ENCODE peak calls at places on chromosomes 5 and 9, in six cellular contexts. I is amygdala; A is activated naive CD4-positive, alpha-beta T cell; P is SW 1271; N is GM12865; F is ELR. K is an unnamed sample.

GRCh38 chr5:34998058-34998789 is 49.5 kb downstream of the AGXT2 start:
- DNase-seq in P (no peak), A (no peak), F (peak), I (no peak), N (no peak), K (no peak)

GRCh38 chr9:111037744-111038335 is 430 bp downstream of the LPAR1 start:
- DNase-seq in N (peak), A (no peak), I (no peak), P (peak), F (peak), K (no peak)

GRCh38 chr5:107340631-107341030 is 330.1 kb downstream of the EFNA5 start:
- DNase-seq in F (no peak), P (no peak), I (no peak), N (no peak), A (no peak), K (no peak)

GRCh38 chr9:13444272-13444608 is 164.7 kb upstream of the MPDZ start:
- DNase-seq in P (no peak), F (no peak), N (no peak), A (no peak), I (no peak), K (no peak)

GRCh38 chr5:166165600-166165999 is 2125.8 kb upstream of the WWC1 start:
- DNase-seq in N (no peak), A (no peak), P (no peak), I (no peak), F (no peak), K (no peak)

GRCh38 chr5:176888016-176888864 is 10.9 kb downstream of the HK3 start:
- DNase-seq in P (no peak), I (no peak), A (no peak), N (no peak), F (no peak), K (no peak)

GRCh38 chr5:54673523-54674225 is 156.1 kb downstream of the SNX18 start:
- DNase-seq in A (no peak), F (no peak), I (no peak), P (no peak), N (peak), K (no peak)

GRCh38 chr5:170078458-170078857 is 27.2 kb upstream of the FOXI1 start:
- DNase-seq in A (no peak), N (no peak), I (no peak), F (no peak), P (no peak), K (no peak)

GRCh38 chr5:163531272-163531671 is 25.9 kb downstream of the MAT2B start:
- DNase-seq in N (no peak), P (no peak), I (no peak), F (no peak), A (no peak), K (no peak)

GRCh38 chr9:137294684-137295312 is 7.3 kb downstream of the NRARP start:
- DNase-seq in N (peak), I (no peak), P (no peak), A (no peak), F (peak), K (no peak)

GRCh38 chr5:92944903-92945629 is 636.0 kb downstream of the NR2F1-AS1 start:
- DNase-seq in P (no peak), A (no peak), I (no peak), F (no peak), N (no peak), K (no peak)

GRCh38 chr5:134100283-134101011 is 14.0 kb upstream of the TCF7 start:
- DNase-seq in P (no peak), N (peak), A (peak), I (no peak), F (peak), K (peak)

GRCh38 chr9:82997471-82998140 is 65.3 kb downstream of the RASEF start:
- DNase-seq in I (no peak), N (no peak), P (no peak), F (no peak), A (no peak), K (no peak)

GRCh38 chr5:124043456-124043855 is 531.5 kb downstream of the CSNK1G3 start:
- DNase-seq in A (no peak), I (no peak), P (peak), N (peak), F (peak), K (no peak)

GRCh38 chr9:109401990-109402318 is 81.1 kb upstream of the EPB41L4B start:
- DNase-seq in N (peak), A (no peak), F (no peak), P (no peak), I (no peak), K (no peak)

GRCh38 chr9:90343360-90343759 is 299.3 kb downstream of the DIRAS2 start:
- DNase-seq in A (no peak), P (no peak), I (no peak), N (no peak), F (peak), K (no peak)

GRCh38 chr9:109889456-109889855 is 109.5 kb downstream of the PALM2AKAP2 start:
- DNase-seq in A (no peak), F (no peak), N (no peak), I (no peak), P (no peak), K (no peak)

K was measured in stimulated activated CD4-positive, alpha-beta T cell treated with anti-CD3 and anti-CD28 coated beads, Interleukin-1b, Interleukin-23, amount 100 ng/mL, for 1 hour.